ENCODE peak calls at places on chromosomes 12 and 14, in five cellular contexts. H is NCI-H1105, A is HFFc6, V is prostate gland, R is MM.1S. B is an unnamed sample.

GRCh38 chr12:73421832-73422231 is 1115.8 kb upstream of the ATXN7L3B start:
- DNase-seq in H (no peak), A (peak; percentile 49), V (no peak), R (peak; percentile 67), B (no peak)

GRCh38 chr12:14777271-14777670 is 26.0 kb downstream of the WBP11 start:
- DNase-seq in H (no peak), A (peak; percentile 15), V (peak; percentile 73), R (no peak), B (no peak)

GRCh38 chr14:45838597-45838996 is 585.6 kb upstream of the MIS18BP1 start:
- DNase-seq in H (peak; percentile 8), A (no peak), V (no peak), R (no peak), B (no peak)

GRCh38 chr12:21865846-21866245 is 75.4 kb downstream of the ABCC9 start:
- DNase-seq in H (no peak), A (no peak), V (no peak), R (no peak), B (no peak)

GRCh38 chr14:56787530-56787929 is 22.7 kb downstream of the OTX2 start:
- DNase-seq in H (no peak), A (no peak), V (no peak), R (no peak), B (no peak)

GRCh38 chr14:22536853-22537338 is 52.1 kb downstream of the DAD1 start:
- DNase-seq in H (no peak), A (peak; percentile 93), V (peak; percentile 64), R (no peak), B (no peak)

GRCh38 chr14:39360316-39360715 is 71.9 kb downstream of the FBXO33 start:
- DNase-seq in H (no peak), A (no peak), V (no peak), R (no peak), B (no peak)

GRCh38 chr12:63802012-63802608 is 22.4 kb downstream of the RXYLT1 start:
- DNase-seq in H (peak; percentile 38), A (peak; percentile 29), V (no peak), R (peak; percentile 21), B (no peak)